ENCODE peak calls at places on chromosomes 3 and 15, in nine cellular contexts. One of them, this sample, is unnamed.

GRCh38 chr3:136621628-136622027 is 130.6 kb downstream of the STAG1 start:
- DNase-seq in T-cell: no peak
- DNase-seq in effector memory CD4-positive, alpha-beta T cell: no peak
- DNase-seq in sciatic nerve: no peak
- DNase-seq in ovary: no peak
- DNase-seq in kidney glomerular epithelial cell: no peak
- DNase-seq in H7: no peak
- DNase-seq in EL: peak; percentile 34
- DNase-seq in T-helper 22 cell: no peak
- DNase-seq in this sample: no peak

GRCh38 chr15:41494190-41494921 is 682 bp downstream of the ITPKA start:
- DNase-seq in sciatic nerve: no peak
- DNase-seq in H7: peak; percentile 93
- DNase-seq in kidney glomerular epithelial cell: no peak
- DNase-seq in ovary: no peak
- DNase-seq in T-helper 22 cell: no peak
- DNase-seq in T-cell: no peak
- DNase-seq in effector memory CD4-positive, alpha-beta T cell: no peak
- DNase-seq in EL: peak; percentile 30
- DNase-seq in this sample: no peak

GRCh38 chr15:63763476-63764123 is 70.1 kb downstream of the HERC1 start:
- DNase-seq in H7: no peak
- DNase-seq in sciatic nerve: no peak
- DNase-seq in T-helper 22 cell: no peak
- DNase-seq in T-cell: no peak
- DNase-seq in ovary: no peak
- DNase-seq in EL: peak; percentile 67
- DNase-seq in kidney glomerular epithelial cell: no peak
- DNase-seq in effector memory CD4-positive, alpha-beta T cell: no peak
- DNase-seq in this sample: no peak

GRCh38 chr3:104669083-104669482 is 697.6 kb upstream of the ALCAM start:
- DNase-seq in ovary: no peak
- DNase-seq in T-cell: no peak
- DNase-seq in effector memory CD4-positive, alpha-beta T cell: no peak
- DNase-seq in kidney glomerular epithelial cell: no peak
- DNase-seq in T-helper 22 cell: no peak
- DNase-seq in H7: no peak
- DNase-seq in EL: no peak
- DNase-seq in sciatic nerve: no peak
- DNase-seq in this sample: no peak

GRCh38 chr3:49930241-49930690 is 655 bp upstream of the MON1A start:
- DNase-seq in T-helper 22 cell: no peak
- DNase-seq in EL: no peak
- DNase-seq in ovary: no peak
- DNase-seq in T-cell: no peak
- DNase-seq in sciatic nerve: no peak
- DNase-seq in H7: no peak
- DNase-seq in effector memory CD4-positive, alpha-beta T cell: no peak
- DNase-seq in kidney glomerular epithelial cell: no peak
- DNase-seq in this sample: no peak

GRCh38 chr3:9912294-9912935 is 4.5 kb upstream of the IL17RC start:
- DNase-seq in effector memory CD4-positive, alpha-beta T cell: no peak
- DNase-seq in T-helper 22 cell: peak; percentile 42
- DNase-seq in ovary: no peak
- DNase-seq in sciatic nerve: no peak
- DNase-seq in H7: no peak
- DNase-seq in kidney glomerular epithelial cell: peak; percentile 27
- DNase-seq in EL: peak; percentile 40
- DNase-seq in T-cell: no peak
- DNase-seq in this sample: no peak

GRCh38 chr15:99436472-99437314 is 129.1 kb upstream of the MEF2A start:
- DNase-seq in EL: no peak
- DNase-seq in kidney glomerular epithelial cell: no peak
- DNase-seq in H7: no peak
- DNase-seq in sciatic nerve: peak; percentile 51
- DNase-seq in T-cell: no peak
- DNase-seq in T-helper 22 cell: no peak
- DNase-seq in effector memory CD4-positive, alpha-beta T cell: no peak
- DNase-seq in ovary: peak; percentile 12
- DNase-seq in this sample: peak; percentile 54

GRCh38 chr15:77417642-77418041 is 2.3 kb downstream of the PEAK1 start:
- DNase-seq in ovary: no peak
- DNase-seq in EL: peak; percentile 26
- DNase-seq in kidney glomerular epithelial cell: no peak
- DNase-seq in H7: no peak
- DNase-seq in sciatic nerve: no peak
- DNase-seq in T-cell: no peak
- DNase-seq in T-helper 22 cell: no peak
- DNase-seq in effector memory CD4-positive, alpha-beta T cell: no peak
- DNase-seq in this sample: no peak

GRCh38 chr3:170808041-170808440 is 62.0 kb downstream of the RPL22L1 start:
- DNase-seq in ovary: no peak
- DNase-seq in EL: no peak
- DNase-seq in T-cell: no peak
- DNase-seq in H7: no peak
- DNase-seq in sciatic nerve: no peak
- DNase-seq in kidney glomerular epithelial cell: no peak
- DNase-seq in effector memory CD4-positive, alpha-beta T cell: no peak
- DNase-seq in T-helper 22 cell: no peak
- DNase-seq in this sample: no peak

GRCh38 chr3:47434849-47435248 is 40.9 kb downstream of the SCAP start:
- DNase-seq in effector memory CD4-positive, alpha-beta T cell: no peak
- DNase-seq in T-cell: no peak
- DNase-seq in kidney glomerular epithelial cell: no peak
- DNase-seq in EL: no peak
- DNase-seq in H7: no peak
- DNase-seq in T-helper 22 cell: no peak
- DNase-seq in sciatic nerve: peak; percentile 14
- DNase-seq in ovary: no peak
- DNase-seq in this sample: no peak

GRCh38 chr3:31704651-31705179 is 172.0 kb downstream of the STT3B start:
- DNase-seq in kidney glomerular epithelial cell: peak; percentile 51
- DNase-seq in H7: no peak
- DNase-seq in T-cell: no peak
- DNase-seq in EL: peak; percentile 62
- DNase-seq in ovary: no peak
- DNase-seq in sciatic nerve: no peak
- DNase-seq in T-helper 22 cell: no peak
- DNase-seq in effector memory CD4-positive, alpha-beta T cell: no peak
- DNase-seq in this sample: no peak

GRCh38 chr15:45618813-45619212 is 16.0 kb upstream of the SQOR start:
- DNase-seq in sciatic nerve: no peak
- DNase-seq in effector memory CD4-positive, alpha-beta T cell: no peak
- DNase-seq in T-cell: no peak
- DNase-seq in ovary: no peak
- DNase-seq in kidney glomerular epithelial cell: no peak
- DNase-seq in T-helper 22 cell: no peak
- DNase-seq in EL: no peak
- DNase-seq in H7: no peak
- DNase-seq in this sample: no peak

GRCh38 chr3:149494022-149494758 is 19.7 kb downstream of the TM4SF4 start:
- DNase-seq in effector memory CD4-positive, alpha-beta T cell: no peak
- DNase-seq in H7: peak; percentile 44
- DNase-seq in T-helper 22 cell: no peak
- DNase-seq in T-cell: no peak
- DNase-seq in kidney glomerular epithelial cell: peak; percentile 15
- DNase-seq in ovary: peak; percentile 62
- DNase-seq in sciatic nerve: peak; percentile 85
- DNase-seq in EL: peak; percentile 60
- DNase-seq in this sample: peak; percentile 80

GRCh38 chr3:41898631-41899030 is 63.3 kb downstream of the ULK4 start:
- DNase-seq in H7: no peak
- DNase-seq in T-helper 22 cell: no peak
- DNase-seq in T-cell: no peak
- DNase-seq in effector memory CD4-positive, alpha-beta T cell: no peak
- DNase-seq in ovary: no peak
- DNase-seq in kidney glomerular epithelial cell: no peak
- DNase-seq in sciatic nerve: no peak
- DNase-seq in EL: no peak
- DNase-seq in this sample: no peak

GRCh38 chr3:156628095-156628690 is 46.2 kb upstream of the TIPARP start:
- DNase-seq in T-helper 22 cell: no peak
- DNase-seq in sciatic nerve: no peak
- DNase-seq in H7: no peak
- DNase-seq in ovary: no peak
- DNase-seq in kidney glomerular epithelial cell: peak; percentile 72
- DNase-seq in EL: no peak
- DNase-seq in effector memory CD4-positive, alpha-beta T cell: no peak
- DNase-seq in T-cell: no peak
- DNase-seq in this sample: no peak

GRCh38 chr15:87841426-87841998 is 415.0 kb downstream of the NTRK3 start:
- DNase-seq in H7: no peak
- DNase-seq in kidney glomerular epithelial cell: no peak
- DNase-seq in sciatic nerve: no peak
- DNase-seq in EL: no peak
- DNase-seq in T-helper 22 cell: no peak
- DNase-seq in ovary: no peak
- DNase-seq in effector memory CD4-positive, alpha-beta T cell: no peak
- DNase-seq in T-cell: no peak
- DNase-seq in this sample: no peak

GRCh38 chr3:105429034-105429762 is 62.5 kb downstream of the ALCAM start:
- DNase-seq in ovary: no peak
- DNase-seq in H7: no peak
- DNase-seq in effector memory CD4-positive, alpha-beta T cell: no peak
- DNase-seq in sciatic nerve: no peak
- DNase-seq in T-helper 22 cell: no peak
- DNase-seq in T-cell: no peak
- DNase-seq in kidney glomerular epithelial cell: peak; percentile 11
- DNase-seq in EL: no peak
- DNase-seq in this sample: no peak

GRCh38 chr3:183244981-183245476 is 8.0 kb upstream of the B3GNT5 start:
- DNase-seq in T-helper 22 cell: no peak
- DNase-seq in ovary: no peak
- DNase-seq in effector memory CD4-positive, alpha-beta T cell: no peak
- DNase-seq in kidney glomerular epithelial cell: no peak
- DNase-seq in EL: no peak
- DNase-seq in H7: peak; percentile 33
- DNase-seq in T-cell: no peak
- DNase-seq in sciatic nerve: no peak
- DNase-seq in this sample: peak; percentile 46

GRCh38 chr15:71564217-71564616 is 246.1 kb upstream of the NR2E3 start:
- DNase-seq in kidney glomerular epithelial cell: no peak
- DNase-seq in T-cell: no peak
- DNase-seq in T-helper 22 cell: no peak
- DNase-seq in H7: no peak
- DNase-seq in ovary: no peak
- DNase-seq in effector memory CD4-positive, alpha-beta T cell: no peak
- DNase-seq in EL: no peak
- DNase-seq in sciatic nerve: no peak
- DNase-seq in this sample: no peak

GRCh38 chr15:31752363-31752762 is 278.0 kb upstream of the CHRNA7 start:
- DNase-seq in sciatic nerve: no peak
- DNase-seq in effector memory CD4-positive, alpha-beta T cell: no peak
- DNase-seq in H7: no peak
- DNase-seq in T-cell: no peak
- DNase-seq in EL: no peak
- DNase-seq in T-helper 22 cell: no peak
- DNase-seq in kidney glomerular epithelial cell: no peak
- DNase-seq in ovary: no peak
- DNase-seq in this sample: no peak

GRCh38 chr3:141486416-141486734 is 452 bp upstream of the RASA2 start:
- DNase-seq in ovary: no peak
- DNase-seq in kidney glomerular epithelial cell: peak; percentile 62
- DNase-seq in H7: no peak
- DNase-seq in EL: no peak
- DNase-seq in effector memory CD4-positive, alpha-beta T cell: no peak
- DNase-seq in sciatic nerve: no peak
- DNase-seq in T-helper 22 cell: no peak
- DNase-seq in T-cell: no peak
- DNase-seq in this sample: no peak

GRCh38 chr3:48088056-48088748 is 72.0 kb upstream of the MAP4 start:
- DNase-seq in ovary: peak; percentile 42
- DNase-seq in EL: peak; percentile 41
- DNase-seq in T-cell: no peak
- DNase-seq in sciatic nerve: peak; percentile 63
- DNase-seq in kidney glomerular epithelial cell: no peak
- DNase-seq in H7: peak; percentile 61
- DNase-seq in effector memory CD4-positive, alpha-beta T cell: no peak
- DNase-seq in T-helper 22 cell: no peak
- DNase-seq in this sample: peak; percentile 75

GRCh38 chr3:139306078-139306477 is 37.7 kb upstream of the MRPS22 start:
- DNase-seq in H7: no peak
- DNase-seq in EL: no peak
- DNase-seq in kidney glomerular epithelial cell: no peak
- DNase-seq in effector memory CD4-positive, alpha-beta T cell: no peak
- DNase-seq in ovary: no peak
- DNase-seq in T-cell: no peak
- DNase-seq in sciatic nerve: no peak
- DNase-seq in T-helper 22 cell: no peak
- DNase-seq in this sample: no peak

GRCh38 chr15:91032919-91033803 is 10.8 kb upstream of the VPS33B start:
- DNase-seq in T-helper 22 cell: peak; percentile 16
- DNase-seq in H7: peak; percentile 85
- DNase-seq in effector memory CD4-positive, alpha-beta T cell: peak; percentile 36
- DNase-seq in kidney glomerular epithelial cell: peak; percentile 28
- DNase-seq in T-cell: peak; percentile 16
- DNase-seq in ovary: no peak
- DNase-seq in EL: peak; percentile 29
- DNase-seq in sciatic nerve: no peak
- DNase-seq in this sample: no peak

GRCh38 chr3:10329495-10330015 is 8.6 kb upstream of the SEC13 start:
- DNase-seq in T-helper 22 cell: no peak
- DNase-seq in H7: peak; percentile 28
- DNase-seq in ovary: no peak
- DNase-seq in kidney glomerular epithelial cell: no peak
- DNase-seq in sciatic nerve: no peak
- DNase-seq in effector memory CD4-positive, alpha-beta T cell: no peak
- DNase-seq in EL: no peak
- DNase-seq in T-cell: no peak
- DNase-seq in this sample: no peak

This sample was measured in sigmoid colon.